ENCODE peak calls at places on chromosome 22, in seven cellular contexts. E is H7; O is activated T-cell treated with anti-CD3 and anti-CD28 coated beads, Interleukin-2, amount 50 U/mL, for 48 hours; H is NAMALWA; Q is MCF 10A; X is occipital lobe; L is CD4-positive, alpha-beta T cell. T is an unnamed sample.

GRCh38 chr22:38564669-38565068 is 5.3 kb downstream of the DMC1 start:
- DNase-seq in O (no peak), L (no peak), Q (no peak), X (no peak), E (no peak), H (no peak), T (no peak)

GRCh38 chr22:37492428-37493344 is 6.5 kb upstream of the MFNG start:
- DNase-seq in X (no peak), Q (peak), L (peak), O (peak), E (peak), H (peak), T (peak)

GRCh38 chr22:35785181-35785923 is 67.7 kb downstream of the APOL5 start:
- DNase-seq in Q (peak), L (no peak), X (no peak), H (no peak), E (no peak), O (no peak), T (no peak)

GRCh38 chr22:40898850-40899357 is 37.0 kb upstream of the DNAJB7 start:
- DNase-seq in L (no peak), E (peak), Q (peak), X (no peak), H (peak), O (peak), T (peak)

GRCh38 chr22:29695129-29695926 is 24.5 kb upstream of the CABP7 start:
- DNase-seq in L (no peak), X (peak), O (no peak), E (no peak), Q (no peak), H (no peak), T (no peak)

GRCh38 chr22:37254206-37254866 is 10.3 kb upstream of the RAC2 start:
- DNase-seq in O (peak), H (no peak), L (no peak), X (no peak), Q (peak), E (no peak), T (no peak)

GRCh38 chr22:42797021-42797420 is 60.1 kb downstream of the ARFGAP3 start:
- DNase-seq in O (no peak), H (no peak), L (no peak), E (no peak), X (no peak), Q (peak), T (no peak)

GRCh38 chr22:24068377-24068680 is 57.2 kb downstream of the CABIN1 start:
- DNase-seq in L (no peak), Q (no peak), O (no peak), X (no peak), H (peak), E (no peak), T (no peak)

GRCh38 chr22:31150615-31151014 is 9.4 kb upstream of the RNF185 start:
- DNase-seq in X (no peak), Q (no peak), H (peak), O (no peak), E (peak), L (no peak), T (peak)

GRCh38 chr22:46584081-46584903 is 35.9 kb upstream of the GRAMD4 start:
- DNase-seq in Q (no peak), E (peak), H (no peak), L (no peak), X (no peak), O (no peak), T (no peak)

GRCh38 chr22:28855355-28856094 is 27.8 kb upstream of the ZNRF3 start:
- DNase-seq in O (peak), X (peak), L (peak), Q (peak), H (peak), E (peak), T (peak)

GRCh38 chr22:49242480-49242879 is 585.2 kb downstream of the BRD1 start:
- DNase-seq in O (no peak), E (no peak), X (no peak), L (no peak), H (no peak), Q (no peak), T (no peak)

GRCh38 chr22:20531404-20532181 is 24.2 kb downstream of the MED15 start:
- DNase-seq in H (no peak), X (peak), E (peak), Q (peak), L (no peak), O (no peak), T (no peak)

GRCh38 chr22:17400305-17400704 is 31.0 kb downstream of the CECR2 start:
- DNase-seq in E (no peak), X (no peak), H (no peak), Q (peak), L (no peak), O (no peak), T (no peak)

GRCh38 chr22:38051900-38052862 is 5.0 kb upstream of the PICK1 start:
- DNase-seq in X (peak), O (peak), L (peak), H (peak), E (peak), Q (peak), T (peak)

GRCh38 chr22:45324186-45324775 is 14.5 kb downstream of the FAM118A start:
- DNase-seq in H (no peak), L (no peak), Q (no peak), X (no peak), O (no peak), E (no peak), T (no peak)

GRCh38 chr22:39208013-39208680 is 36.6 kb downstream of the PDGFB start:
- DNase-seq in O (no peak), L (no peak), H (no peak), Q (no peak), E (no peak), X (no peak), T (no peak)

GRCh38 chr22:46592390-46592872 is 27.8 kb upstream of the GRAMD4 start:
- DNase-seq in L (no peak), Q (no peak), E (no peak), H (peak), O (peak), X (peak), T (peak)

GRCh38 chr22:36165161-36165560 is 4.6 kb upstream of the APOL3 start:
- DNase-seq in L (no peak), Q (no peak), H (no peak), E (no peak), X (no peak), O (no peak), T (no peak)

GRCh38 chr22:23984430-23984829 is 4.5 kb downstream of the GSTT2 start:
- DNase-seq in H (peak), Q (peak), E (no peak), X (no peak), L (peak), O (peak), T (peak)

GRCh38 chr22:31647516-31647915 is 14.5 kb downstream of the PISD start:
- DNase-seq in X (no peak), H (no peak), Q (peak), E (peak), O (no peak), L (no peak), T (no peak)

T was measured in GM12865.